ENCODE peak calls at places on chromosomes 7 and 10, in six cellular contexts. V, R, G, Q, N and A are unnamed samples.

GRCh38 chr10:117647306-117647705 is 104.8 kb downstream of the EMX2 start:
- DNase-seq in V (no peak), R (no peak), G (no peak), Q (peak; percentile 6), N (no peak), A (no peak)

GRCh38 chr10:126080879-126081331 is 184.5 kb downstream of the FANK1 start:
- DNase-seq in V (no peak), R (no peak), G (no peak), Q (no peak), N (no peak), A (no peak)

GRCh38 chr10:126264089-126265018 is 123.9 kb downstream of the ADAM12 start:
- DNase-seq in V (peak; percentile 51), R (no peak), G (no peak), Q (no peak), N (no peak), A (no peak)

GRCh38 chr7:45881759-45882464 is 6.4 kb upstream of the IGFBP1 start:
- DNase-seq in V (no peak), R (no peak), G (no peak), Q (no peak), N (no peak), A (peak; percentile 82)

GRCh38 chr7:41292457-41292856 is 410.4 kb downstream of the INHBA start:
- DNase-seq in V (no peak), R (no peak), G (no peak), Q (peak; percentile 93), N (no peak), A (peak; percentile 78)

GRCh38 chr7:151062399-151063211 is 3.2 kb downstream of the SLC4A2 start:
- DNase-seq in V (peak; percentile 81), R (peak; percentile 98), G (no peak), Q (peak; percentile 67), N (peak; percentile 81), A (peak; percentile 73)

GRCh38 chr10:57113545-57113944 is 752.5 kb upstream of the ZWINT start:
- DNase-seq in V (no peak), R (no peak), G (no peak), Q (no peak), N (no peak), A (no peak)

GRCh38 chr10:12720217-12720981 is 281.1 kb downstream of the CCDC3 start:
- DNase-seq in V (no peak), R (no peak), G (no peak), Q (peak; percentile 93), N (peak; percentile 96), A (peak; percentile 85)

GRCh38 chr7:107463139-107464078 is 6.4 kb upstream of the GPR22 start:
- DNase-seq in V (peak; percentile 60), R (peak; percentile 78), G (peak; percentile 53), Q (peak; percentile 80), N (peak; percentile 21), A (peak; percentile 60)

GRCh38 chr7:24622646-24623182 is 49.5 kb downstream of the PALS2 start:
- DNase-seq in V (no peak), R (no peak), G (no peak), Q (no peak), N (no peak), A (no peak)

GRCh38 chr7:142459557-142459963 is 201.7 kb upstream of the PRSS58 start:
- DNase-seq in V (peak; percentile 64), R (peak; percentile 71), G (peak; percentile 95), Q (peak; percentile 73), N (peak; percentile 41), A (peak; percentile 96)

GRCh38 chr10:930415-931325 is 835 bp downstream of the LARP4B start:
- DNase-seq in V (peak; percentile 77), R (peak; percentile 82), G (peak; percentile 55), Q (peak; percentile 20), N (no peak), A (peak; percentile 60)

GRCh38 chr7:7719235-7719634 is 828 bp upstream of the RPA3 start:
- DNase-seq in V (peak; percentile 47), R (no peak), G (peak; percentile 94), Q (peak; percentile 77), N (peak; percentile 26), A (peak; percentile 67)

GRCh38 chr10:96947036-96947435 is 114.9 kb downstream of the LCOR start:
- DNase-seq in V (no peak), R (no peak), G (no peak), Q (no peak), N (no peak), A (no peak)

GRCh38 chr10:127935115-127935561 is 28.2 kb downstream of the PTPRE start:
- DNase-seq in V (no peak), R (no peak), G (no peak), Q (no peak), N (no peak), A (no peak)

GRCh38 chr7:11540271-11540761 is 291.7 kb downstream of the THSD7A start:
- DNase-seq in V (peak; percentile 70), R (no peak), G (no peak), Q (peak; percentile 52), N (peak; percentile 18), A (peak; percentile 17)

GRCh38 chr7:14937580-14937979 is 35.0 kb upstream of the DGKB start:
- DNase-seq in V (no peak), R (no peak), G (no peak), Q (no peak), N (no peak), A (no peak)

GRCh38 chr7:26385240-26385639 is 93.6 kb downstream of the SNX10 start:
- DNase-seq in V (no peak), R (no peak), G (no peak), Q (no peak), N (no peak), A (no peak)

GRCh38 chr10:14578060-14578952 is 196.4 kb downstream of the FAM107B start:
- DNase-seq in V (no peak), R (peak; percentile 56), G (no peak), Q (peak; percentile 83), N (no peak), A (peak; percentile 97)
- H3K4me3 ChIP-seq in V (no peak overlapping the region), R (no peak overlapping the region), G (no peak overlapping the region), Q (peak overlapping the region; percentile 54), N (no peak overlapping the region), A (peak overlapping the region; percentile 46)

GRCh38 chr10:60073397-60073780 is 167.0 kb upstream of the CCDC6 start:
- DNase-seq in V (no peak), R (no peak), G (no peak), Q (peak; percentile 24), N (no peak), A (no peak)

GRCh38 chr10:60073781-60074656 is 167.7 kb upstream of the CCDC6 start:
- DNase-seq in V (no peak), R (no peak), G (no peak), Q (no peak), N (no peak), A (no peak)

GRCh38 chr10:60069311-60069710 is 163.0 kb upstream of the CCDC6 start:
- DNase-seq in V (no peak), R (no peak), G (no peak), Q (no peak), N (no peak), A (no peak)
- H3K9me2 ChIP-seq in V (no peaks in the 10 kb centered on the region), R (no peaks in the 10 kb centered on the region), G (no peaks in the 10 kb centered on the region), Q (no peaks in the 10 kb centered on the region), N (no peaks in the 10 kb centered on the region), A (no peaks in the 10 kb centered on the region)

DNA sequence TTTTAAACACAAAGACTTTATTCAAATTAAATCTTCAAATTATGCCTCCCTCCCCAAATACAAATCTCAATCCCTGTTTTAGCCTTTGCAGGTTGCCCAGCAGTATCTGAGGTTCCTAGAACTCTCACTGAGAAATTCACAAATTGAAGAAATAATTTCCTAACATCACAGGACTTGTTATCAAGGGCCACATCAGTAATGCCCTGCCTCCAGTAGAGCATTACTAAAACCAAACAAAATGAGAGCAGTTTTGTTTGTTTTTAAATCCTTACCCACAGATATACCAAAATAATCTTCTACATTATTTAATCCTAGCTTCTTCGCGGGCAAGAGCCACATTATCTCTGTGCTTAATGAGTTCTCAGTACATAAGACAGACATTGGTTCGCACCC is 152.2 kb downstream of the SGMS1 start:
- DNase-seq in V (no peak), R (no peak), G (no peak), Q (peak; percentile 40), N (no peak), A (no peak)
- H3K27me3 ChIP-seq in V (no peaks in the 10 kb centered on the region), R (no peaks in the 10 kb centered on the region), G (no peaks in the 10 kb centered on the region), Q (no peaks in the 10 kb centered on the region), N (no peaks in the 10 kb centered on the region), A (no peaks in the 10 kb centered on the region)

GRCh38 chr10:116271593-116272496 is 1.2 kb downstream of the GFRA1 start:
- DNase-seq in V (peak; percentile 75), R (peak; percentile 62), G (no peak), Q (no peak), N (no peak), A (no peak)

GRCh38 chr10:116278832-116279231 is 5.8 kb upstream of the GFRA1 start:
- DNase-seq in V (no peak), R (no peak), G (no peak), Q (no peak), N (no peak), A (no peak)

GRCh38 chr10:116272497-116273221 is at the start of gene GFRA1:
- DNase-seq in V (peak; percentile 79), R (peak; percentile 81), G (peak; percentile 53), Q (no peak), N (no peak), A (no peak)

GRCh38 chr10:116270691-116271592 is 2.1 kb downstream of the GFRA1 start:
- DNase-seq in V (peak; percentile 73), R (peak; percentile 67), G (no peak), Q (no peak), N (no peak), A (no peak)

DNA sequence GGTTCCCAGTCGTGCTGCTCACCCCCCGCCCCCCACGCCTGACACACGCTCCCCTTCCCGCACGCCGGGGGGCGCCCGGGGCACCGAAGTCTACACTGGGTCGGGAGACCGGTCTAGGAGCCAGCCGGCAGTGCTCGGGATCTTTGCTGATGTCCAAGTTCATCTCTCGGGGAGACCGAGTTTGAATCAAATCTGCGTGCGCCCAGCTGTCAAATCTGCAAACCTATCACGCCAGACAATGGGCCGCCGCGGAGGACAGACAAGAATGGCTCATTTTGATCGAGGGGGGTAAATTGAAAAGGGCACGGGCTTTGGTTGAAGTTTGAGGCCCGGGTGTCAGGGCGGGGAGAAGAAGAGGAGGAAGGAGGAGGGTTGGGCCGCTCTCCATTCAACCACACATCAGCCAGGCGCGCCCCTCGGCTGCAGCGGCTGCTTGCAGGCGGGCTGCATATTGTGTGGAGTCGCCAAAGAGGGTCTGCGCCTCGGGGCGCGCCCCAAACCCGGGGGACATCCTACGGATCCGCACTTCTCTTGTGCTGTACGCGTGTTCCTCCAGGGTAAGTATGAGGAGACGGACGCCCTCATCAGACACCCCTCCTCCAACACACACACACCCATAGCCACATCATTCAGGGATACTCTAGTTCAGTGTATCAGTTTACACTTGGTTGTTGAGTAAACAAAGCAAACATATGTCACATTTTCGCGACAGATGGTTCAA is 1.3 kb upstream of the GFRA1 start:
- DNase-seq in V (peak; percentile 74), R (peak; percentile 56), G (peak; percentile 26), Q (no peak), N (no peak), A (no peak)
- H3K4me3 ChIP-seq in V (peak overlapping the region; percentile 57), R (peak overlapping the region; percentile 89), G (peak overlapping the region; percentile 74), Q (no peak overlapping the region), N (no peak overlapping the region), A (no peak overlapping the region)